ENCODE peak calls at places on chromosomes 5 and 9, in six cellular contexts. One of them, this sample, is unnamed.

GRCh38 chr5:53303105-53303504 is 177.3 kb upstream of the FST start:
- DNase-seq in CD8-positive, alpha-beta T cell: no peak
- DNase-seq in neural crest cell: no peak
- DNase-seq in GM23338: no peak
- DNase-seq in ovary: no peak
- DNase-seq in HCT116: no peak
- DNase-seq in this sample: peak; percentile 42

GRCh38 chr5:53256746-53257145 is 147.2 kb upstream of the MOCS2 start:
- DNase-seq in CD8-positive, alpha-beta T cell: no peak
- DNase-seq in HCT116: no peak
- DNase-seq in GM23338: no peak
- DNase-seq in neural crest cell: no peak
- DNase-seq in ovary: no peak
- DNase-seq in this sample: peak; percentile 84

GRCh38 chr5:160968480-160968879 is 116.5 kb upstream of the ATP10B start:
- DNase-seq in ovary: no peak
- DNase-seq in CD8-positive, alpha-beta T cell: no peak
- DNase-seq in neural crest cell: no peak
- DNase-seq in HCT116: no peak
- DNase-seq in GM23338: no peak
- DNase-seq in this sample: no peak

GRCh38 chr5:136729901-136730355 is 364.6 kb upstream of the TRPC7 start:
- DNase-seq in HCT116: peak; percentile 34
- DNase-seq in CD8-positive, alpha-beta T cell: no peak
- DNase-seq in neural crest cell: no peak
- DNase-seq in GM23338: no peak
- DNase-seq in ovary: no peak
- DNase-seq in this sample: peak; percentile 91

GRCh38 chr5:44565360-44565759 is 176.1 kb upstream of the FGF10 start:
- DNase-seq in GM23338: no peak
- DNase-seq in CD8-positive, alpha-beta T cell: no peak
- DNase-seq in ovary: no peak
- DNase-seq in neural crest cell: no peak
- DNase-seq in HCT116: no peak
- DNase-seq in this sample: no peak

GRCh38 chr5:134840811-134841210 is 5.0 kb upstream of the C5orf24 start:
- DNase-seq in ovary: no peak
- DNase-seq in CD8-positive, alpha-beta T cell: no peak
- DNase-seq in HCT116: no peak
- DNase-seq in neural crest cell: no peak
- DNase-seq in GM23338: no peak
- DNase-seq in this sample: no peak

GRCh38 chr9:88497224-88497623 is 37.8 kb upstream of the NXNL2 start:
- DNase-seq in GM23338: no peak
- DNase-seq in HCT116: no peak
- DNase-seq in CD8-positive, alpha-beta T cell: no peak
- DNase-seq in ovary: no peak
- DNase-seq in neural crest cell: no peak
- DNase-seq in this sample: no peak

GRCh38 chr5:170315154-170315553 is 17.6 kb upstream of the LCP2 start:
- DNase-seq in GM23338: no peak
- DNase-seq in neural crest cell: peak; percentile 23
- DNase-seq in HCT116: no peak
- DNase-seq in ovary: peak; percentile 69
- DNase-seq in CD8-positive, alpha-beta T cell: no peak
- DNase-seq in this sample: peak; percentile 51

GRCh38 chr5:148697177-148697820 is 43.0 kb upstream of the HTR4 start:
- DNase-seq in ovary: no peak
- DNase-seq in neural crest cell: no peak
- DNase-seq in GM23338: no peak
- DNase-seq in CD8-positive, alpha-beta T cell: no peak
- DNase-seq in HCT116: no peak
- DNase-seq in this sample: peak; percentile 6

GRCh38 chr9:126499911-126500599 is 113.7 kb upstream of the LMX1B start:
- DNase-seq in neural crest cell: no peak
- DNase-seq in GM23338: peak; percentile 58
- DNase-seq in CD8-positive, alpha-beta T cell: no peak
- DNase-seq in ovary: no peak
- DNase-seq in HCT116: no peak
- DNase-seq in this sample: no peak

GRCh38 chr5:170638051-170638450 is 134.2 kb downstream of the KCNIP1 start:
- DNase-seq in CD8-positive, alpha-beta T cell: no peak
- DNase-seq in ovary: no peak
- DNase-seq in neural crest cell: no peak
- DNase-seq in GM23338: no peak
- DNase-seq in HCT116: no peak
- DNase-seq in this sample: no peak

GRCh38 chr5:173538654-173539053 is 77.8 kb downstream of the BOD1 start:
- DNase-seq in neural crest cell: no peak
- DNase-seq in HCT116: no peak
- DNase-seq in GM23338: no peak
- DNase-seq in ovary: no peak
- DNase-seq in CD8-positive, alpha-beta T cell: no peak
- DNase-seq in this sample: no peak

GRCh38 chr5:17355585-17356346 is 138.3 kb downstream of the BASP1 start:
- DNase-seq in neural crest cell: no peak
- DNase-seq in CD8-positive, alpha-beta T cell: no peak
- DNase-seq in HCT116: no peak
- DNase-seq in ovary: no peak
- DNase-seq in GM23338: no peak
- DNase-seq in this sample: peak; percentile 89

GRCh38 chr9:36798350-36799065 is 225.8 kb downstream of the MELK start:
- DNase-seq in HCT116: no peak
- DNase-seq in CD8-positive, alpha-beta T cell: no peak
- DNase-seq in ovary: no peak
- DNase-seq in GM23338: peak; percentile 33
- DNase-seq in neural crest cell: no peak
- DNase-seq in this sample: no peak
- TF ChIP-seq CTCF in HCT116: no peak
- TF ChIP-seq CTCF in CD8-positive, alpha-beta T cell: no peak
- TF ChIP-seq CTCF in ovary: no peak
- TF ChIP-seq CTCF in GM23338: peak; percentile 59
- TF ChIP-seq CTCF in neural crest cell: peak; percentile 41
- TF ChIP-seq CTCF in this sample: peak; percentile 15

GRCh38 chr5:15806613-15807012 is 306.6 kb downstream of the FBXL7 start:
- DNase-seq in HCT116: no peak
- DNase-seq in ovary: no peak
- DNase-seq in CD8-positive, alpha-beta T cell: no peak
- DNase-seq in GM23338: no peak
- DNase-seq in neural crest cell: no peak
- DNase-seq in this sample: no peak

GRCh38 chr5:15807248-15807647 is 307.3 kb downstream of the FBXL7 start:
- DNase-seq in neural crest cell: no peak
- DNase-seq in HCT116: no peak
- DNase-seq in CD8-positive, alpha-beta T cell: no peak
- DNase-seq in ovary: no peak
- DNase-seq in GM23338: no peak
- DNase-seq in this sample: peak; percentile 58

GRCh38 chr5:15808577-15808976 is 308.6 kb downstream of the FBXL7 start:
- DNase-seq in GM23338: no peak
- DNase-seq in neural crest cell: no peak
- DNase-seq in ovary: no peak
- DNase-seq in CD8-positive, alpha-beta T cell: no peak
- DNase-seq in HCT116: no peak
- DNase-seq in this sample: peak; percentile 50

GRCh38 chr5:15803280-15803679 is 303.3 kb downstream of the FBXL7 start:
- DNase-seq in GM23338: no peak
- DNase-seq in neural crest cell: no peak
- DNase-seq in ovary: no peak
- DNase-seq in CD8-positive, alpha-beta T cell: no peak
- DNase-seq in HCT116: no peak
- DNase-seq in this sample: no peak

GRCh38 chr5:15807861-15808260 is 307.9 kb downstream of the FBXL7 start:
- DNase-seq in neural crest cell: no peak
- DNase-seq in CD8-positive, alpha-beta T cell: no peak
- DNase-seq in ovary: peak; percentile 37
- DNase-seq in HCT116: no peak
- DNase-seq in GM23338: no peak
- DNase-seq in this sample: peak; percentile 89
- TF ChIP-seq CTCF in neural crest cell: no peak
- TF ChIP-seq CTCF in CD8-positive, alpha-beta T cell: no peak
- TF ChIP-seq CTCF in ovary: no peak
- TF ChIP-seq CTCF in HCT116: no peak
- TF ChIP-seq CTCF in GM23338: peak; percentile 35
- TF ChIP-seq CTCF in this sample: peak; percentile 54

DNA sequence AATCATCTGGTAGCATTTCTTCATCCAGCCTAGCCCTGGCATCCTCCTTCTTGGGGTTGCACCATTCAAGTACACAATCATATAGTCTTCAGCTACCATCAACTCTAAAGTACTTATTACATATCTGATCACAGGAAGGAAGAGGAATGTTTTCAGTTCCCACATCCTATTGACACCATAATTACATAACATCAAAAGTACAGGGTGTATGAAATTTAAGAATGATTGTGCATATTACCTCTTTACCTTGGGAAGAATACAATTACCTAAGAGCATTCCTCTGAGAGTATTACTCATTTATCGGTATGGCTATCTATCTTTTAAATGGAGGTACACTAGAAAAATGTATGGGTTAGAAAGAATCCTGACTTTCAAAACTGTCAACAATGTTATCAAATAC is 126.8 kb upstream of the PCA3 start:
- DNase-seq in GM23338: no peak
- DNase-seq in ovary: no peak
- DNase-seq in HCT116: no peak
- DNase-seq in neural crest cell: no peak
- DNase-seq in CD8-positive, alpha-beta T cell: no peak
- DNase-seq in this sample: no peak
- TF ChIP-seq CTCF in GM23338: no peak
- TF ChIP-seq CTCF in ovary: no peak
- TF ChIP-seq CTCF in HCT116: no peak
- TF ChIP-seq CTCF in neural crest cell: no peak
- TF ChIP-seq CTCF in CD8-positive, alpha-beta T cell: no peak
- TF ChIP-seq CTCF in this sample: no peak

DNA sequence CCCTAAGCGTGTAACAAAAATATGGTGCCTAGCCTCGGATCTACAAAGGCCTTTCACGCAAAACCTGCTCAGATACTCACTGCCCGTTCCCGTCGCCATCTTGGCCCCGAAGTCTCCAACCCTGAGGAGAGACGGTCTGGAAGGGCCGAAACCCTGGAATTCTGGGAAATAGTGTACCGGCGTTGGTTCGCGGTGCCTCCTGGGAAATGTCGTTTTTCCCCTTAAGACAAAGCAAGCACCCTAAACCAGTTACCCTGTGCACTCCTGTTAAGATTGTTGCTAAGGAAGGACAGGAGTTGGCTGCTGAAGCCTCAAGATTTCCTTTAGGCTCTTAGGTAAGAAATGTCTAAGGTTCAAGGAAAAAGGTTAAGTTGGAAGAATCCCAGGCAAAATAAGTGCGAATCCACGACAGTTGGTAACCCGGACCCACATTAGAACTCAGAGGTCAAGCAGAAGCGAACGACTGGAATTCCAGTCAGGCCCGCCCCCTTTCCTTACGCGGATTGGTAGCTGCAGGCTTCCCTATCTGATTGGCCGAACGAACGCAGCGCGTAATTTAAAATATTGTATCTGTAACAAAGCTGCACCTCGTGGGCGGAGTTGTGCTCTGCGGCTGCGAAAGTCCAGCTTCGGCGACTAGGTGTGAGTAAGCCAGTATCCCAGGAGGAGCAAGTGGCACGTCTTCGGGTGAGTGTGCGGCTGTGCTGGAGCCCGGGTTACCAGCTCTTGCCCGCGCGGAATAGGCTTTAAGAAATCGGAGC is at the start of the genes BRD8 and KIF20A:
- DNase-seq in CD8-positive, alpha-beta T cell: peak; percentile 87
- DNase-seq in HCT116: peak; percentile 94
- DNase-seq in GM23338: peak; percentile 99
- DNase-seq in neural crest cell: peak; percentile 89
- DNase-seq in ovary: peak; percentile 93
- DNase-seq in this sample: peak; percentile 97
- TF ChIP-seq CTCF in CD8-positive, alpha-beta T cell: no peak
- TF ChIP-seq CTCF in HCT116: no peak
- TF ChIP-seq CTCF in GM23338: no peak
- TF ChIP-seq CTCF in neural crest cell: no peak
- TF ChIP-seq CTCF in ovary: no peak
- TF ChIP-seq CTCF in this sample: no peak

GRCh38 chr5:140633081-140633471 is at the start of gene CD14:
- DNase-seq in GM23338: peak; percentile 6
- DNase-seq in CD8-positive, alpha-beta T cell: no peak
- DNase-seq in ovary: peak; percentile 46
- DNase-seq in HCT116: no peak
- DNase-seq in neural crest cell: no peak
- DNase-seq in this sample: peak; percentile 44
- TF ChIP-seq CTCF in GM23338: no peak
- TF ChIP-seq CTCF in CD8-positive, alpha-beta T cell: no peak
- TF ChIP-seq CTCF in ovary: no peak
- TF ChIP-seq CTCF in HCT116: no peak
- TF ChIP-seq CTCF in neural crest cell: no peak
- TF ChIP-seq CTCF in this sample: peak; percentile 30

GRCh38 chr5:147369742-147370374 is 135.0 kb downstream of the STK32A start:
- DNase-seq in CD8-positive, alpha-beta T cell: no peak
- DNase-seq in HCT116: peak; percentile 21
- DNase-seq in ovary: no peak
- DNase-seq in neural crest cell: no peak
- DNase-seq in GM23338: peak; percentile 60
- DNase-seq in this sample: peak; percentile 47
- TF ChIP-seq CTCF in CD8-positive, alpha-beta T cell: no peak
- TF ChIP-seq CTCF in HCT116: peak; percentile 70
- TF ChIP-seq CTCF in ovary: peak; percentile 32
- TF ChIP-seq CTCF in neural crest cell: peak; percentile 71
- TF ChIP-seq CTCF in GM23338: peak; percentile 63
- TF ChIP-seq CTCF in this sample: peak; percentile 60

GRCh38 chr9:112169368-112169767 is 5.7 kb downstream of the SUSD1 start:
- DNase-seq in ovary: no peak
- DNase-seq in GM23338: no peak
- DNase-seq in HCT116: no peak
- DNase-seq in neural crest cell: no peak
- DNase-seq in CD8-positive, alpha-beta T cell: no peak
- DNase-seq in this sample: no peak

GRCh38 chr9:112170235-112170634 is 4.9 kb downstream of the SUSD1 start:
- DNase-seq in GM23338: no peak
- DNase-seq in HCT116: no peak
- DNase-seq in CD8-positive, alpha-beta T cell: no peak
- DNase-seq in neural crest cell: no peak
- DNase-seq in ovary: no peak
- DNase-seq in this sample: no peak

GRCh38 chr9:112162644-112163413 is 12.3 kb downstream of the SUSD1 start:
- DNase-seq in CD8-positive, alpha-beta T cell: no peak
- DNase-seq in HCT116: no peak
- DNase-seq in neural crest cell: no peak
- DNase-seq in GM23338: no peak
- DNase-seq in ovary: no peak
- DNase-seq in this sample: no peak

GRCh38 chr9:112168197-112168596 is 6.9 kb downstream of the SUSD1 start:
- DNase-seq in GM23338: no peak
- DNase-seq in HCT116: no peak
- DNase-seq in neural crest cell: no peak
- DNase-seq in CD8-positive, alpha-beta T cell: no peak
- DNase-seq in ovary: no peak
- DNase-seq in this sample: no peak

GRCh38 chr9:112166176-112167140 is 8.6 kb downstream of the SUSD1 start:
- DNase-seq in ovary: no peak
- DNase-seq in HCT116: no peak
- DNase-seq in CD8-positive, alpha-beta T cell: no peak
- DNase-seq in GM23338: peak; percentile 52
- DNase-seq in neural crest cell: no peak
- DNase-seq in this sample: peak; percentile 61
- TF ChIP-seq CTCF in ovary: no peak
- TF ChIP-seq CTCF in HCT116: peak; percentile 12
- TF ChIP-seq CTCF in CD8-positive, alpha-beta T cell: no peak
- TF ChIP-seq CTCF in GM23338: peak; percentile 40
- TF ChIP-seq CTCF in neural crest cell: no peak
- TF ChIP-seq CTCF in this sample: peak; percentile 48